ENCODE peak calls at places on chromosome 16, in four cellular contexts. B, H, W and R are unnamed samples.

GRCh38 chr16:2856061-2856670 is 1.8 kb downstream of the PRSS22 start:
- DNase-seq in W (no peak), H (peak; percentile 32), B (no peak), R (peak; percentile 63)

GRCh38 chr16:74623846-74624245 is 16.9 kb upstream of the GLG1 start:
- DNase-seq in B (no peak), W (no peak), H (no peak), R (peak; percentile 12)

GRCh38 chr16:66717112-66717675 is 20.7 kb upstream of the CMTM4 start:
- DNase-seq in H (peak; percentile 47), B (no peak), W (no peak), R (peak; percentile 31)

GRCh38 chr16:12255473-12255872 is 278.9 kb downstream of the SNX29 start:
- DNase-seq in H (no peak), W (no peak), B (no peak), R (no peak)

GRCh38 chr16:89422527-89422904 is 67.8 kb downstream of the ANKRD11 start:
- DNase-seq in W (no peak), H (no peak), B (no peak), R (no peak)

GRCh38 chr16:67843343-67843765 is 1.2 kb downstream of the THAP11 start:
- DNase-seq in B (peak; percentile 56), H (no peak), W (no peak), R (no peak)

GRCh38 chr16:73095885-73096341 is 48.0 kb upstream of the ZFHX3 start:
- DNase-seq in H (no peak), B (no peak), W (no peak), R (peak; percentile 17)

GRCh38 chr16:68065716-68066305 is 19.4 kb upstream of the NFATC3 start:
- DNase-seq in H (no peak), B (no peak), W (no peak), R (no peak)

GRCh38 chr16:81973737-81974136 is 37.5 kb downstream of the SDR42E1 start:
- DNase-seq in W (no peak), H (no peak), B (no peak), R (no peak)

GRCh38 chr16:80862153-80862552 is 57.8 kb upstream of the CDYL2 start:
- DNase-seq in W (no peak), B (no peak), H (no peak), R (no peak)

GRCh38 chr16:84598391-84598750 is 19.5 kb downstream of the COTL1 start:
- DNase-seq in H (no peak), B (no peak), W (no peak), R (no peak)

GRCh38 chr16:56953006-56953405 is 8.7 kb upstream of the CETP start:
- DNase-seq in H (no peak), W (no peak), B (no peak), R (no peak)

GRCh38 chr16:66326995-66327513 is 39.4 kb upstream of the CDH5 start:
- DNase-seq in B (no peak), W (no peak), H (peak; percentile 21), R (peak; percentile 47)

GRCh38 chr16:66728117-66728787 is 23.2 kb downstream of the DYNC1LI2 start:
- DNase-seq in B (no peak), W (no peak), H (peak; percentile 22), R (no peak)

GRCh38 chr16:12089492-12090161 is 113.1 kb downstream of the SNX29 start:
- DNase-seq in H (peak; percentile 37), B (peak; percentile 48), W (no peak), R (peak; percentile 76)

GRCh38 chr16:67528222-67528869 is at the start of gene RIPOR1:
- DNase-seq in W (no peak), H (peak; percentile 62), B (peak; percentile 72), R (peak; percentile 93)

GRCh38 chr16:82924075-82924854 is 297.5 kb downstream of the CDH13 start:
- DNase-seq in H (peak; percentile 9), W (no peak), B (no peak), R (no peak)

GRCh38 chr16:56615353-56615752 is 7.0 kb downstream of the MT2A start:
- DNase-seq in H (no peak), B (no peak), W (no peak), R (no peak)

GRCh38 chr16:5604770-5605169 is 507.2 kb upstream of the EEF2KMT start:
- DNase-seq in H (no peak), W (no peak), B (no peak), R (no peak)

GRCh38 chr16:74730049-74730683 is 29.5 kb upstream of the MLKL start:
- DNase-seq in W (no peak), H (peak; percentile 73), B (no peak), R (peak; percentile 37)

GRCh38 chr16:35562471-35562870 is 2103.1 kb downstream of the TP53TG3F start:
- DNase-seq in H (no peak), B (no peak), W (no peak), R (no peak)

GRCh38 chr16:74455213-74455612 is 33.9 kb upstream of the CLEC18B start:
- DNase-seq in W (no peak), H (no peak), B (no peak), R (no peak)

GRCh38 chr16:80974649-80975376 is 31.9 kb downstream of the CMC2 start:
- DNase-seq in W (no peak), H (no peak), B (no peak), R (no peak)

GRCh38 chr16:68934402-68934801 is 91.1 kb downstream of the TANGO6 start:
- DNase-seq in H (no peak), W (no peak), B (no peak), R (no peak)

GRCh38 chr16:14407786-14408399 is 222.2 kb downstream of the PARN start:
- DNase-seq in W (no peak), B (no peak), H (no peak), R (no peak)

GRCh38 chr16:54928016-54928356 is 2.7 kb upstream of the IRX5 start:
- DNase-seq in H (no peak), B (no peak), W (no peak), R (peak; percentile 61)

GRCh38 chr16:11503566-11503965 is 83.2 kb downstream of the LITAF start:
- DNase-seq in H (no peak), B (no peak), W (no peak), R (no peak)

GRCh38 chr16:50841081-50841886 is 99.4 kb downstream of the CYLD start:
- DNase-seq in B (no peak), H (no peak), W (no peak), R (peak; percentile 81)
- H3K4me3 ChIP-seq in B (no peak overlapping the region), H (no peak overlapping the region), W (peak overlapping the region; percentile 22), R (no peak overlapping the region)

GRCh38 chr16:58421529-58421928 is 29.3 kb downstream of the GINS3 start:
- DNase-seq in H (no peak), W (no peak), B (no peak), R (peak; percentile 65)

GRCh38 chr16:58422809-58423208 is 30.5 kb downstream of the GINS3 start:
- DNase-seq in B (no peak), W (no peak), H (no peak), R (no peak)

GRCh38 chr16:58418601-58419000 is 26.3 kb downstream of the GINS3 start:
- DNase-seq in H (no peak), B (no peak), W (no peak), R (no peak)

GRCh38 chr16:58419241-58420012 is 27.2 kb downstream of the GINS3 start:
- DNase-seq in B (no peak), W (no peak), H (no peak), R (no peak)

GRCh38 chr16:58421029-58421428 is 28.8 kb downstream of the GINS3 start:
- DNase-seq in W (no peak), B (no peak), H (no peak), R (no peak)
- TF ChIP-seq EP300 in W (no peak), B (no peak), H (no peak), R (no peak)

GRCh38 chr16:86872833-86873232 is 294.5 kb downstream of the FOXL1 start:
- DNase-seq in B (no peak), W (no peak), H (no peak), R (no peak)
- H3K27me3 ChIP-seq in B (no peaks in the 10 kb centered on the region), W (peaks cover 38% of the 10 kb centered on the region), H (peaks cover 7% of the 10 kb centered on the region), R (no peaks in the 10 kb centered on the region)

DNA sequence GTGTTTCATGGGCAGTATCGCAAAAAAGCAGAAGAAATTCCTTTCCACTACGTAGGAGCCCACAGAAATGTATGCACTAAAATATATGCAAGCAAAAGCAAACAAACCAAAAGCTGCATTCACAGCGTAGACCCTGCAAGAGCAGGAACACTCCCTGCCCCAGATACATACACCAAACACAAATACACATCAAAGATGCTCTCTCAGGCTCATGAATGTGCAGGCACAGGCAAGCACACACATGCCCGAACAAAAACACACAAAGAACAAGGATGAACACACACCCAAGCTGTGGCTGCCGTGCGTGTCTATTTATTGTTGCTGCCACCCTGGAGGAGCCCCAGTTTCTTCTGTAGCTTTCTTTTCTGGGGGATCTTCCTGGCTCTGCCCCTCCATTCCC is 1.7 kb downstream of the NUPR1 start:
- DNase-seq in W (no peak), B (no peak), H (no peak), R (no peak)
- H3K4me3 ChIP-seq in W (peak overlapping the region; percentile 40), B (peak overlapping the region; percentile 42), H (peak overlapping the region; percentile 26), R (peak overlapping the region; percentile 51)

DNA sequence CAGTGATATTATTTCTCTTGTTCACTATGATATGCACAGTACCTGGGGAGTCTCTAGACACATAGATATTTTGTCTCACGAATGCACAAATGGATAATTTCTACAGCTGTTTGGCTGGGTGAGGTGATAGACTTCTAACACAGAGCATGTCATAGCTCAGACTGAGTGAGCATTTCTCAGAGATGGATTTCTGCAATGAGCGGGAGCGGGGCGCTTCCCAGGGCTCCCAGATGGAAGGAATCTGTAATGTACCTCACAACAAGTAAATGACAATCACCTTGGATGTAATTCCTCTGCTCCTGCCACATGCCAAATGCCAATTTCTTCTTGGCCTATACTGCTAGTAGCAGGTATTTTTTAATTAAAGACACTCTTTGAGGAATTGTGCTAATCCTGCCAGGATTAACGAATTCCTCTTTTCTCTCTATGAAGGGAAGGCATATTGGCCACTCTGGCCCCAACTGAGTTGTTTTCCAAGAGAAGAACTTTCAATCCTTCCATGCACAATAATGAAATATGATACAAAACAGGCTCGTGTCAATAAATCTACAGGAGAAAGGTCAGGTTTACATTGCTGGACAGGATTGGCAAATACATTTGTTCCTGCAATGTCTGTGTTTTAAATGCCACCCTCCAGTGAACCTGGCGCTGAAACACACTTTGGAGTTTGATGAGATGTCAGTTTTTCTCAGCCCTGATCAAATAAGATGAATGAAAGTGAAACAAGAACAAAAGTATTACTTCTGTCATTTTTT is 185.3 kb downstream of the CBLN1 start:
- DNase-seq in B (no peak), H (no peak), W (no peak), R (no peak)
- TF ChIP-seq EP300 in B (no peak), H (no peak), W (no peak), R (no peak)

DNA sequence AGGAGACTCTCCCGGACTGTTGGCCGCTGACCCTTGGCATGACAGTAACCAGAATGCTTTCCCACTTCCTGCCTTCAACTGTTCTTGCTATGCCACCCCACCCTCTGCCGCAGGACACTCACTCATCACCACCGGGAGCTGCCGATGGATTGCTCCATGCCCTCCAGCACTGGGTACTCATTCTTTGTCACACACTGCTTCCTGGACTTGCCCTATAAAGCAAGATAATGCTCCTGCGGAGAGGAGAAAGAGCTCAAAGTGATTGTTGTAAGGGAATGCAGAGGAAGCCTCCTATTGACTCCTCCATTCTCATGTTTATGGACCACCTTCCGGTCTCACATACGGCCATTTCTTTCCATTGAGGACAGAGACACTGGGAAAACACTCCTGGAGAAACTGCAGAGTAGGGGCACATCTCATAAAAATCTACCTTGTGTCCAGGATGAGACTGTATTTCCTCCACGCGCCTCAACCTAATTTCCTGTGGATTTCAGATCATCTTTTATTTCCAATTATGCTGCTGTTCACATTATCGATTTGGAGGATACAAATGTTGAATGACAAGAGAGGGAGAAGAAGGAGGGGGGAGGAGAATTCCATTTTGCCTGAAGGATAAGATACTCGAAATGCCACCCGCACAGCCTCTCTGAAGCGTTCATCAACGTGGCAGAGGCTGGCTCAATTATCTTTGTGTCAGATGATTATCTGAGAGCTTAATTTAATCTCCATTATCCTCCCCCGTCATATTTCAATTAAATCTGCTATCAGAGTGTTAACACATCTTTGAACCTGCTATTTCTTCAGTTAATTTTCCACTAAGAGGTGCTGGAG is 486.1 kb upstream of the SALL1 start:
- DNase-seq in B (no peak), W (no peak), H (no peak), R (no peak)
- H3K27me3 ChIP-seq in B (no peaks in the 10 kb centered on the region), W (no peaks in the 10 kb centered on the region), H (no peaks in the 10 kb centered on the region), R (no peaks in the 10 kb centered on the region)